ENCODE peak calls at places on chromosomes 16 and 17, in six cellular contexts. O is activated naive CD4-positive, alpha-beta T cell treated with anti-CD3 and anti-CD28 coated beads, Interleukin-2, amount 50 U/mL, for 16 hours; T is kidney glomerular epithelial cell; A is AG08395; P is globus pallidus; L is NCI-H1092. N is an unnamed sample.

GRCh38 chr16:23317266-23317661 is 15.2 kb downstream of the SCNN1B start:
- DNase-seq in A (no peak), O (no peak), P (no peak), T (no peak), L (peak), N (peak)

GRCh38 chr16:8740775-8741355 is 56.6 kb downstream of the TMEM186 start:
- DNase-seq in L (no peak), A (no peak), P (no peak), O (no peak), T (no peak), N (no peak)

GRCh38 chr16:83345846-83346245 is 461.9 kb upstream of the HSBP1 start:
- DNase-seq in A (no peak), P (no peak), L (no peak), T (no peak), O (no peak), N (no peak)

GRCh38 chr17:80034977-80035686 is 540 bp downstream of the TBC1D16 start:
- DNase-seq in A (peak), L (no peak), T (peak), O (peak), P (peak), N (peak)

GRCh38 chr16:58027341-58028167 is 2.0 kb downstream of the MMP15 start:
- DNase-seq in A (peak), L (no peak), T (peak), P (no peak), O (no peak), N (peak)

GRCh38 chr17:48522990-48523389 is 7.8 kb downstream of the HOXB1 start:
- DNase-seq in A (no peak), P (no peak), T (no peak), L (no peak), O (no peak), N (no peak)

GRCh38 chr17:55161935-55162555 is 102.7 kb upstream of the HLF start:
- DNase-seq in O (no peak), P (no peak), A (peak), L (no peak), T (peak), N (no peak)

GRCh38 chr17:69466905-69467630 is 52.6 kb downstream of the MAP2K6 start:
- DNase-seq in P (no peak), L (no peak), O (no peak), A (peak), T (peak), N (no peak)

GRCh38 chr17:82358467-82359350 is at the start of gene TEX19:
- DNase-seq in T (no peak), O (no peak), A (no peak), L (no peak), P (no peak), N (no peak)

GRCh38 chr17:79907855-79908254 is 68.6 kb upstream of the CBX4 start:
- DNase-seq in P (no peak), T (no peak), L (no peak), A (no peak), O (no peak), N (peak)

GRCh38 chr16:49827806-49828428 is 28.0 kb downstream of the ZNF423 start:
- DNase-seq in O (no peak), T (no peak), L (no peak), A (no peak), P (no peak), N (no peak)

GRCh38 chr16:10812352-10813122 is 6.1 kb downstream of the TVP23A start:
- DNase-seq in A (no peak), T (no peak), P (no peak), O (no peak), L (no peak), N (no peak)

GRCh38 chr17:42554250-42555121 is 1.8 kb downstream of the HSD17B1 start:
- DNase-seq in A (peak), L (peak), T (peak), O (peak), P (peak), N (peak)

GRCh38 chr17:42809250-42809649 is 10.6 kb downstream of the CNTD1 start:
- DNase-seq in O (no peak), T (peak), P (no peak), A (peak), L (no peak), N (no peak)

GRCh38 chr16:59355704-59356103 is 621.6 kb upstream of the GOT2 start:
- DNase-seq in T (no peak), P (no peak), A (no peak), O (no peak), L (no peak), N (no peak)

GRCh38 chr16:72847187-72848044 is 200.5 kb downstream of the ZFHX3 start:
- DNase-seq in L (no peak), P (no peak), O (no peak), T (peak), A (peak), N (peak)

GRCh38 chr17:77498056-77498785 is 357.5 kb downstream of the SEC14L1 start:
- DNase-seq in L (no peak), A (no peak), O (no peak), P (no peak), T (no peak), N (no peak)

GRCh38 chr17:63702223-63702577 is 2.3 kb upstream of the LIMD2 start:
- DNase-seq in L (no peak), T (no peak), O (peak), A (no peak), P (no peak), N (no peak)

GRCh38 chr17:66214893-66215528 is 14.2 kb downstream of the APOH start:
- DNase-seq in A (no peak), P (no peak), O (no peak), T (no peak), L (peak), N (no peak)

GRCh38 chr17:16352303-16352837 is 899 bp downstream of the CENPV start:
- DNase-seq in A (peak), O (peak), T (no peak), P (peak), L (peak), N (peak)

GRCh38 chr17:40317345-40317873 is 8.4 kb downstream of the RARA start:
- DNase-seq in L (no peak), O (peak), T (peak), P (no peak), A (peak), N (peak)

GRCh38 chr16:2858245-2859025 is 465 bp upstream of the PRSS22 start:
- DNase-seq in O (no peak), P (no peak), A (no peak), T (no peak), L (no peak), N (peak)

GRCh38 chr17:49249292-49249794 is 18.8 kb upstream of the PHOSPHO1 start:
- DNase-seq in O (no peak), A (peak), T (no peak), L (no peak), P (no peak), N (peak)

GRCh38 chr17:55735784-55736405 is 13.2 kb upstream of the TMEM100 start:
- DNase-seq in T (peak), L (no peak), O (peak), P (no peak), A (peak), N (peak)

GRCh38 chr17:12592941-12593340 is 72.7 kb upstream of the MYOCD start:
- DNase-seq in T (peak), L (no peak), O (no peak), P (no peak), A (no peak), N (no peak)

GRCh38 chr16:4976611-4977145 is 18.5 kb downstream of the SEC14L5 start:
- DNase-seq in P (no peak), O (no peak), L (peak), T (no peak), A (no peak), N (no peak)

GRCh38 chr17:56798916-56799315 is 34.8 kb downstream of the C17orf67 start:
- DNase-seq in T (peak), P (no peak), L (no peak), O (no peak), A (no peak), N (no peak)

GRCh38 chr17:17947966-17948365 is 24.2 kb downstream of the TOM1L2 start:
- DNase-seq in P (no peak), T (no peak), O (no peak), A (no peak), L (no peak), N (no peak)

GRCh38 chr17:76065754-76066153 is 6.6 kb downstream of the SRP68 start:
- DNase-seq in O (no peak), A (no peak), L (no peak), P (no peak), T (no peak), N (no peak)